ENCODE peak calls at places on chromosomes 1 and 21, in four cellular contexts. C, V, O and M are unnamed samples.

GRCh38 chr1:43666608-43667007 is 16.7 kb downstream of the KDM4A start:
- DNase-seq in O (no peak), C (no peak), V (no peak), M (no peak)

GRCh38 chr1:204317170-204317569 is 42.6 kb downstream of the PLEKHA6 start:
- DNase-seq in V (no peak), C (no peak), O (no peak), M (no peak)

GRCh38 chr1:43073490-43074230 is 98.4 kb downstream of the EBNA1BP2 start:
- DNase-seq in C (peak), O (peak), V (peak), M (peak)

GRCh38 chr1:207007352-207008033 is 25.1 kb downstream of the C1orf116 start:
- DNase-seq in O (no peak), C (peak), V (no peak), M (no peak)

GRCh38 chr1:185567006-185567405 is 167.2 kb upstream of the HMCN1 start:
- DNase-seq in O (no peak), V (no peak), C (no peak), M (no peak)

GRCh38 chr21:42663200-42663483 is 9.7 kb downstream of the PDE9A start:
- DNase-seq in C (no peak), V (no peak), O (no peak), M (no peak)

GRCh38 chr1:170145691-170146676 is at the start of gene NTMT2:
- DNase-seq in C (peak), V (no peak), O (no peak), M (no peak)

GRCh38 chr1:164380893-164381292 is 178.1 kb upstream of the PBX1 start:
- DNase-seq in C (no peak), V (no peak), O (no peak), M (peak)

GRCh38 chr1:192053661-192054060 is 104.6 kb upstream of the RGS18 start:
- DNase-seq in V (no peak), O (no peak), C (no peak), M (no peak)

GRCh38 chr1:65952692-65953091 is 160.0 kb downstream of the PDE4B start:
- DNase-seq in V (no peak), C (no peak), O (no peak), M (no peak)

GRCh38 chr1:246364415-246364941 is 142.6 kb downstream of the SMYD3 start:
- DNase-seq in O (no peak), V (no peak), C (no peak), M (no peak)

GRCh38 chr21:45844181-45844580 is 137.4 kb upstream of the COL6A1 start:
- DNase-seq in V (no peak), C (no peak), O (no peak), M (no peak)

GRCh38 chr21:17451364-17451869 is 61.4 kb upstream of the CXADR start:
- DNase-seq in V (no peak), O (no peak), C (peak), M (no peak)

GRCh38 chr1:1666526-1666925 is 7.7 kb upstream of the CDK11B start:
- DNase-seq in O (no peak), C (no peak), V (no peak), M (no peak)

GRCh38 chr1:225866061-225866844 is 15.9 kb downstream of the TMEM63A start:
- DNase-seq in C (no peak), V (no peak), O (no peak), M (no peak)

GRCh38 chr1:192232859-192233417 is 74.7 kb downstream of the RGS18 start:
- DNase-seq in V (no peak), O (no peak), C (no peak), M (no peak)

GRCh38 chr1:21251773-21252471 is 38.3 kb downstream of the ECE1 start:
- DNase-seq in O (no peak), C (peak), V (no peak), M (no peak)

GRCh38 chr1:165312591-165312990 is 43.9 kb downstream of the LMX1A start:
- DNase-seq in V (no peak), O (no peak), C (no peak), M (no peak)

GRCh38 chr1:161390559-161390858 is 22.8 kb upstream of the CFAP126 start:
- DNase-seq in O (no peak), C (no peak), V (no peak), M (no peak)

GRCh38 chr1:226674892-226675719 is 64.0 kb downstream of the ITPKB start:
- DNase-seq in V (no peak), C (no peak), O (peak), M (no peak)

GRCh38 chr1:32400876-32401631 is 6.8 kb upstream of the BSDC1 start:
- DNase-seq in V (peak), C (peak), O (no peak), M (peak)

GRCh38 chr1:205601209-205601608 is 30.6 kb downstream of the ELK4 start:
- DNase-seq in O (no peak), V (no peak), C (peak), M (no peak)

GRCh38 chr1:51942281-51942680 is 48.2 kb downstream of the RAB3B start:
- DNase-seq in C (no peak), O (no peak), V (no peak), M (no peak)

GRCh38 chr1:201461783-201462441 is 7.1 kb downstream of the PHLDA3 start:
- DNase-seq in V (peak), C (peak), O (no peak), M (peak)

GRCh38 chr1:20558180-20558579 is 5.8 kb downstream of the FAM43B start:
- DNase-seq in O (no peak), V (no peak), C (no peak), M (no peak)

GRCh38 chr1:29120955-29121485 is 2.7 kb downstream of the TMEM200B start:
- DNase-seq in V (no peak), O (no peak), C (no peak), M (peak)

GRCh38 chr1:116407033-116407432 is 34.0 kb downstream of the ATP1A1 start:
- DNase-seq in O (no peak), C (no peak), V (no peak), M (no peak)

GRCh38 chr1:230768903-230769570 is 21.8 kb downstream of the CAPN9 start:
- DNase-seq in C (no peak), V (no peak), O (no peak), M (no peak)

GRCh38 chr1:70134148-70134547 is 71.2 kb downstream of the LRRC40 start:
- DNase-seq in C (no peak), V (no peak), O (no peak), M (no peak)

GRCh38 chr1:29708818-29709710 is 472.7 kb downstream of the PTPRU start:
- DNase-seq in O (no peak), C (no peak), V (no peak), M (no peak)

GRCh38 chr1:154863702-154864174 is 6.3 kb downstream of the KCNN3 start:
- DNase-seq in O (peak), C (peak), V (peak), M (peak)

GRCh38 chr1:12473596-12474329 is 144.2 kb downstream of the DHRS3 start:
- DNase-seq in C (no peak), V (no peak), O (no peak), M (no peak)

GRCh38 chr1:53949651-53950050 is 3.5 kb downstream of the LRRC42 start:
- DNase-seq in C (no peak), O (no peak), V (no peak), M (no peak)

GRCh38 chr1:1858382-1859086 is 32.4 kb downstream of the GNB1 start:
- DNase-seq in O (no peak), V (peak), C (peak), M (peak)

GRCh38 chr1:162040657-162041056 is 17.0 kb upstream of the OLFML2B start:
- DNase-seq in C (peak), V (no peak), O (no peak), M (no peak)

GRCh38 chr1:186872356-186872755 is 43.6 kb downstream of the PLA2G4A start:
- DNase-seq in C (no peak), V (no peak), O (no peak), M (no peak)

GRCh38 chr1:7250176-7250575 is 464.9 kb downstream of the CAMTA1 start:
- DNase-seq in O (no peak), V (no peak), C (no peak), M (no peak)
- TF ChIP-seq FOXK2 in O (no peak), V (no peak), C (no peak), M (no peak)

GRCh38 chr1:91499904-91500755 is 521 bp upstream of the CDC7 start:
- DNase-seq in V (peak), C (peak), O (no peak), M (no peak)
- TF ChIP-seq FOXK2 in V (no peak), C (no peak), O (no peak), M (no peak)

GRCh38 chr1:213122514-213122929 is 71.5 kb downstream of the RPS6KC1 start:
- DNase-seq in C (peak), O (no peak), V (peak), M (peak)
- TF ChIP-seq FOXK2 in C (no peak), O (no peak), V (no peak), M (no peak)

GRCh38 chr1:2988256-2988655 is 33.0 kb upstream of the ACTRT2 start:
- DNase-seq in V (no peak), O (no peak), C (no peak), M (no peak)
- TF ChIP-seq FOXK2 in V (no peak), O (no peak), C (no peak), M (no peak)

GRCh38 chr1:209335090-209335692 is 248.3 kb upstream of the CAMK1G start:
- DNase-seq in V (peak), C (peak), O (no peak), M (peak)
- TF ChIP-seq FOXK2 in V (no peak), C (no peak), O (no peak), M (no peak)

GRCh38 chr1:62452951-62453350 is 16.1 kb downstream of the USP1 start:
- DNase-seq in O (no peak), C (no peak), V (no peak), M (no peak)
- TF ChIP-seq FOXK2 in O (no peak), C (no peak), V (no peak), M (no peak)

GRCh38 chr21:25273945-25274344 is 333.3 kb downstream of the MRPL39 start:
- DNase-seq in C (no peak), O (no peak), V (no peak), M (no peak)
- TF ChIP-seq FOXK2 in C (no peak), O (no peak), V (no peak), M (no peak)

GRCh38 chr1:111489604-111490003 is 13.8 kb downstream of the ADORA3 start:
- DNase-seq in O (no peak), C (no peak), V (no peak), M (no peak)
- TF ChIP-seq FOXK2 in O (no peak), C (no peak), V (no peak), M (no peak)

DNA sequence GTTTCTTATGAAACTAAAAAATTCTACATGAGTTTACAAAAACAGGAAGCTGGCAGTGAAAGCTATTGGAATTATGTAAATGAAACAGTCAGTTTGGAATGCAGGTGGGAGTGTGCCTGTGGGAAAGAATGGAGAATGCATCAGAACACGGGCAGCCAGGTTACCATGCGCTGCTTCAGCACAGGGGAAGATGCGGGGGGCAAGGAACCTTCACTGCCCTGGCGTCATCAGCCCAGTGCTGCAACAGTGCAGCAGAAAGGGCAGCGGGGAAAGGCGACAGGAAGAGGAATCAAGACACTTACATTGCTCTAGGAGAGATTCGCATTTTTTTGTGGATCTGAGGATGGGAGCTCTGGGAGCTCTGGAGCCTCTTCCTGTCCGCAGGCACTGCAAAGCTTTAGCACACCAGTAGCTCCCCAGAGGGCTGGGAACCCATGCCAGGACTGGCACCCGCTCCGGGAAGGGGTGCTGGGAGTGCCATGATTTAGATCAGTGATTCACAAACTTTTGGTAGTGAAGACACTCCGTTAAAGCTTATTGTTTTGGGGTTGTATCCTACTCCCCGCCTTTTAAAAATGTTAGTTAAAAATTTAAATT is 64.1 kb upstream of the WDR26 start:
- DNase-seq in C (no peak), V (no peak), O (no peak), M (no peak)
- TF ChIP-seq FOXK2 in C (no peak), V (no peak), O (no peak), M (no peak)

DNA sequence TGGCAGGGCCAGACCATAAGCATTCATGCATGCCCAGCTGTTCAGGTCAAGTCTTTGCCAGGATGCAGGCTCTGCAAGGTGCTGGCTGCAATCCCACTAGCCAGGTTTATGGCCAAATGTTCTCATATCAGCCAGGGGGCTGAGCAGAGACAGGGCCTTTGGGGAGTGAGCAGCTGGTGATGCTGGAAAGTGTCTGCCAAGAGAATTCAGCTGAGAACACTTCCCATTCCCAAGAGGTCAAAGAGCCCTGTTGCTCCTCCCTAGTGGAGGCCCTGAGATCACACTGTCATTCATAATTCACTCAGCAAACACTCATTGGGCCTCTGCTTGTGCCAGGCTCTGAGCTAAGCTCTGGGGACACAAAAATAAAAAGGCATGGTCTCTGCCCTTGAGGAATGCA is 150.3 kb downstream of the DMRTA2 start:
- DNase-seq in O (no peak), C (no peak), V (no peak), M (no peak)
- TF ChIP-seq FOXK2 in O (no peak), C (no peak), V (no peak), M (no peak)